ENCODE peak calls at places on chromosome 22, in nine cellular contexts. S is GM23338, J is heart left ventricle, L is upper lobe of right lung, A is HCT116, X is fibroblast of lung, D is HL-60, V is right atrium auricular region, F is left ventricle myocardium inferior. C is an unnamed sample.

GRCh38 chr22:27610863-27611786 is 190.4 kb downstream of the MN1 start:
- DNase-seq in S (no peak), J (no peak), L (no peak), A (no peak), X (no peak), D (no peak), V (no peak), F (no peak), C (no peak)

GRCh38 chr22:23831261-23831660 is 7.5 kb downstream of the DERL3 start:
- DNase-seq in S (no peak), J (no peak), L (peak; percentile 13), A (no peak), X (no peak), D (no peak), V (no peak), F (no peak), C (no peak)

GRCh38 chr22:35306350-35306967 is 6.8 kb downstream of the TOM1 start:
- DNase-seq in S (no peak), J (no peak), L (peak; percentile 19), A (no peak), X (no peak), D (no peak), V (no peak), F (no peak), C (no peak)

GRCh38 chr22:25495286-25495685 is 69.2 kb upstream of the GRK3 start:
- DNase-seq in S (no peak), J (no peak), L (no peak), A (no peak), X (no peak), D (no peak), V (no peak), F (no peak), C (peak; percentile 85)

GRCh38 chr22:45358127-45358526 is 48.4 kb downstream of the FAM118A start:
- DNase-seq in S (no peak), J (no peak), L (no peak), A (no peak), X (peak; percentile 50), D (no peak), V (no peak), F (no peak), C (no peak)

GRCh38 chr22:27692243-27692642 is 109.3 kb downstream of the MN1 start:
- DNase-seq in S (no peak), J (no peak), L (no peak), A (no peak), X (no peak), D (no peak), V (no peak), F (no peak), C (no peak)

GRCh38 chr22:44680481-44680894 is 21.5 kb upstream of the PRR5 start:
- DNase-seq in S (no peak), J (no peak), L (no peak), A (no peak), X (no peak), D (no peak), V (no peak), F (no peak), C (no peak)

GRCh38 chr22:19464546-19464945 is 14.4 kb downstream of the UFD1 start:
- DNase-seq in S (no peak), J (no peak), L (no peak), A (no peak), X (no peak), D (no peak), V (no peak), F (no peak), C (no peak)

GRCh38 chr22:28976588-28976987 is 85.0 kb downstream of the C22orf31 start:
- DNase-seq in S (no peak), J (no peak), L (no peak), A (peak; percentile 56), X (peak; percentile 83), D (no peak), V (no peak), F (no peak), C (no peak)

GRCh38 chr22:32389685-32390084 is 22.4 kb downstream of the RTCB start:
- DNase-seq in S (peak; percentile 74), J (no peak), L (no peak), A (no peak), X (peak; percentile 16), D (no peak), V (no peak), F (no peak), C (no peak)

GRCh38 chr22:32957093-32957835 is 100.9 kb downstream of the SYN3 start:
- DNase-seq in S (no peak), J (no peak), L (no peak), A (no peak), X (no peak), D (no peak), V (no peak), F (no peak), C (no peak)

GRCh38 chr22:39773976-39774539 is 119.5 kb downstream of the ENTHD1 start:
- DNase-seq in S (no peak), J (no peak), L (no peak), A (no peak), X (no peak), D (no peak), V (no peak), F (no peak), C (no peak)

GRCh38 chr22:33850724-33851123 is 69.6 kb downstream of the LARGE1 start:
- DNase-seq in S (peak; percentile 97), J (no peak), L (no peak), A (no peak), X (no peak), D (no peak), V (no peak), F (no peak), C (no peak)

GRCh38 chr22:19062139-19062789 is 59.9 kb downstream of the DGCR2 start:
- DNase-seq in S (no peak), J (no peak), L (peak; percentile 46), A (no peak), X (peak; percentile 10), D (no peak), V (peak; percentile 13), F (no peak), C (no peak)

GRCh38 chr22:19058713-19059451 is 63.3 kb downstream of the DGCR2 start:
- DNase-seq in S (no peak), J (no peak), L (peak; percentile 48), A (no peak), X (no peak), D (no peak), V (no peak), F (no peak), C (no peak)

GRCh38 chr22:24523873-24524272 is 28.7 kb downstream of the UPB1 start:
- DNase-seq in S (no peak), J (no peak), L (no peak), A (no peak), X (no peak), D (no peak), V (no peak), F (no peak), C (no peak)

GRCh38 chr22:45962431-45962712 is 14.6 kb downstream of the WNT7B start:
- DNase-seq in S (no peak), J (no peak), L (no peak), A (no peak), X (no peak), D (no peak), V (no peak), F (no peak), C (no peak)

GRCh38 chr22:45226681-45227186 is 14.0 kb downstream of the KIAA0930 start:
- DNase-seq in S (no peak), J (no peak), L (peak; percentile 91), A (no peak), X (no peak), D (peak; percentile 94), V (peak; percentile 65), F (no peak), C (no peak)

GRCh38 chr22:46563381-46564083 is 26.1 kb upstream of the CELSR1 start:
- DNase-seq in S (peak; percentile 82), J (peak; percentile 76), L (peak; percentile 90), A (peak; percentile 57), X (peak; percentile 51), D (peak; percentile 86), V (peak; percentile 84), F (peak; percentile 83), C (peak; percentile 89)

GRCh38 chr22:30245181-30245984 is 1.2 kb downstream of the LIF start:
- DNase-seq in S (peak; percentile 75), J (no peak), L (no peak), A (no peak), X (peak; percentile 36), D (no peak), V (no peak), F (no peak), C (no peak)

GRCh38 chr22:27880778-27881394 is 38.2 kb downstream of the PITPNB start:
- DNase-seq in S (peak; percentile 82), J (no peak), L (no peak), A (peak; percentile 47), X (peak; percentile 89), D (peak; percentile 34), V (no peak), F (no peak), C (no peak)

GRCh38 chr22:37566329-37566837 is 6.1 kb downstream of the CDC42EP1 start:
- DNase-seq in S (no peak), J (no peak), L (peak; percentile 79), A (no peak), X (no peak), D (no peak), V (no peak), F (no peak), C (no peak)
- H3K4me3 ChIP-seq in S (no peak overlapping the region), J (no peak overlapping the region), L (no peak overlapping the region), A (no peak overlapping the region), X (no peak overlapping the region), D (no peak overlapping the region), V (no peak overlapping the region), F (peak overlapping the region; percentile 31), C (no peak overlapping the region)

GRCh38 chr22:37223965-37224551 is 11.8 kb upstream of the SSTR3 start:
- DNase-seq in S (no peak), J (no peak), L (no peak), A (no peak), X (no peak), D (no peak), V (no peak), F (no peak), C (no peak)
- H3K27ac ChIP-seq in S (no peak overlapping the region), J (no peak overlapping the region), L (no peak overlapping the region), A (no peak overlapping the region), X (no peak overlapping the region), D (no peak overlapping the region), V (no peak overlapping the region), F (no peak overlapping the region), C (no peak overlapping the region)

DNA sequence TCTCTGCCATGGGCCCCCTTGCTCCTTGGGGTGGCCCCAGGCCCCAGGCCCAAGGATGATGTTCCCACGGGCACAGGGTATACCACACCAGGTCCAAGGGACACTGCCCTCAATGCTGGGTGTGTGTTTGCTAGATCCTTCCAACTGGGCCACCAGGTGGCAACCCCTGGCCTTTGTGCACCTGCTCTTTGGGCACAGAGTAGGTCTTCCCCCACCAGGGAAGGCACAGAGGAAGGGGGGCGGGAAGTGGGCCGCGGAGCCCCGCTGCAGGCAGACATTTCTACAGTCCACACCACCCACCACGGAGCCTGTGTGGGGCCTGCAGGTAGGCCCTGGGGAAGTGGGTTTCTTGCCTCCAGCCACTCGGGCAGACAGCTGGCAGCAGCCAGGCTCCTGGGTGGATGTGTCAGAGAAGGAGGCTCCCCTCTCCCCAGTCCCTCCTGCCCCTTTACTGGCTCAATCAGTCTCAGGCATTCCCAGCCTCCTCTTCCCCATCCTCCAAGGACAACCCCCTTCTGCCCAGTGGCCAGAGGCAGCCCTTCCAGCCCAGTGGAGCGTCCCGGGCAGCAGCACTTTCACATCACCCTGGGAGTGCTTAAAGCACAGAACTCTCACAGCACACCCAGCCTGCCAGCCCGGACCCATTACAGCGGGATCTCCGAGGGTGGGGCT is 21.6 kb downstream of the MAFF start:
- DNase-seq in S (no peak), J (no peak), L (no peak), A (no peak), X (no peak), D (no peak), V (no peak), F (no peak), C (no peak)
- TF ChIP-seq CTCF in S (peak; percentile 34), J (no peak), L (no peak), A (no peak), X (no peak), D (no peak), V (no peak), F (no peak), C (no peak)

GRCh38 chr22:50199251-50199721 is 1.5 kb upstream of the SELENOO start:
- DNase-seq in S (no peak), J (no peak), L (no peak), A (no peak), X (no peak), D (no peak), V (no peak), F (no peak), C (no peak)
- H3K4me3 ChIP-seq in S (peak overlapping the region; percentile 72), J (no peak overlapping the region), L (no peak overlapping the region), A (no peak overlapping the region), X (no peak overlapping the region), D (no peak overlapping the region), V (no peak overlapping the region), F (peak overlapping the region; percentile 95), C (no peak overlapping the region)